ENCODE peak calls at places on chromosomes 5 and 9, in seven cellular contexts. H, M, F, I, P, O and W are unnamed samples.

GRCh38 chr5:16934669-16935068 is 1.4 kb downstream of the MYO10 start:
- DNase-seq in O (no peak), F (peak), P (no peak), M (no peak), H (no peak), I (no peak), W (no peak)

GRCh38 chr9:136059851-136060670 is 35.0 kb downstream of the NACC2 start:
- DNase-seq in I (no peak), M (peak), P (peak), O (no peak), H (no peak), F (peak), W (no peak)

GRCh38 chr5:55902696-55903095 is 51.5 kb downstream of the IL31RA start:
- DNase-seq in O (no peak), F (peak), M (no peak), H (no peak), P (no peak), I (no peak), W (no peak)

GRCh38 chr9:69785757-69786156 is 25.9 kb upstream of the PTAR1 start:
- DNase-seq in I (no peak), M (no peak), F (peak), H (no peak), P (no peak), O (no peak), W (no peak)

GRCh38 chr5:168165221-168165965 is 126.1 kb upstream of the WWC1 start:
- DNase-seq in P (peak), O (no peak), H (no peak), F (no peak), M (no peak), I (peak), W (no peak)

GRCh38 chr5:78720234-78720985 is 71.8 kb upstream of the LHFPL2 start:
- DNase-seq in P (no peak), I (no peak), O (peak), F (no peak), H (no peak), M (no peak), W (no peak)

GRCh38 chr5:66958984-66959641 is 237.5 kb downstream of the CD180 start:
- DNase-seq in I (no peak), P (peak), F (peak), H (no peak), M (peak), O (peak), W (no peak)

GRCh38 chr9:93677641-93678136 is 101.3 kb downstream of the PHF2 start:
- DNase-seq in M (no peak), I (no peak), P (peak), O (no peak), F (no peak), H (no peak), W (peak)

GRCh38 chr5:10513501-10514442 is 50.1 kb upstream of the ANKRD33B start:
- DNase-seq in P (peak), H (no peak), I (no peak), M (peak), O (no peak), F (peak), W (no peak)

GRCh38 chr5:126527892-126528291 is 67.1 kb downstream of the ALDH7A1 start:
- DNase-seq in F (peak), H (no peak), M (no peak), P (no peak), I (no peak), O (no peak), W (no peak)

GRCh38 chr5:91357012-91357634 is 26.0 kb downstream of the ARRDC3 start:
- DNase-seq in F (no peak), P (no peak), M (no peak), O (peak), I (no peak), H (no peak), W (no peak)

GRCh38 chr5:119288364-119289047 is 67.3 kb upstream of the TNFAIP8 start:
- DNase-seq in O (no peak), I (no peak), P (no peak), M (no peak), H (no peak), F (peak), W (no peak)

GRCh38 chr5:158234323-158235158 is 375.6 kb upstream of the CLINT1 start:
- DNase-seq in H (no peak), M (no peak), O (no peak), P (no peak), F (no peak), I (no peak), W (no peak)

GRCh38 chr9:107172160-107172978 is 110.7 kb upstream of the RAD23B start:
- DNase-seq in O (peak), I (peak), M (no peak), F (peak), P (peak), H (peak), W (peak)

GRCh38 chr9:99231708-99232107 is 9.6 kb downstream of the SEC61B start:
- DNase-seq in I (peak), M (no peak), P (peak), O (no peak), F (peak), H (no peak), W (no peak)

GRCh38 chr9:111992523-111992922 is 95.9 kb downstream of the UGCG start:
- DNase-seq in P (no peak), M (no peak), H (no peak), O (no peak), F (peak), I (peak), W (no peak)

GRCh38 chr9:81361311-81361710 is 328.0 kb downstream of the TLE1 start:
- DNase-seq in H (no peak), M (no peak), P (no peak), F (no peak), O (no peak), I (no peak), W (no peak)

GRCh38 chr9:13378171-13378570 is 98.7 kb upstream of the MPDZ start:
- DNase-seq in M (no peak), I (no peak), H (no peak), O (no peak), F (peak), P (no peak), W (no peak)

GRCh38 chr9:135908334-135909204 is 1.2 kb upstream of the CAMSAP1 start:
- DNase-seq in O (no peak), M (no peak), H (no peak), F (no peak), P (no peak), I (no peak), W (no peak)

GRCh38 chr9:78821126-78821822 is 524.3 kb downstream of the PSAT1 start:
- DNase-seq in M (no peak), H (no peak), I (peak), O (no peak), F (peak), P (no peak), W (no peak)

GRCh38 chr9:6715755-6716643 is 41.8 kb upstream of the KDM4C start:
- DNase-seq in F (no peak), H (peak), O (peak), I (peak), M (no peak), P (peak), W (no peak)

GRCh38 chr5:96936431-96937221 is 746 bp downstream of the LNPEP start:
- DNase-seq in O (peak), F (peak), I (peak), M (no peak), P (peak), H (peak), W (no peak)

GRCh38 chr9:36191696-36192095 is 975 bp downstream of the CLTA start:
- DNase-seq in H (no peak), M (no peak), O (no peak), P (no peak), F (no peak), I (no peak), W (no peak)

GRCh38 chr9:132147331-132147730 is 14.5 kb upstream of the NTNG2 start:
- DNase-seq in O (no peak), H (no peak), F (no peak), M (no peak), P (no peak), I (no peak), W (no peak)

GRCh38 chr5:172564187-172564586 is 76.9 kb upstream of the NEURL1B start:
- DNase-seq in H (no peak), I (peak), M (no peak), F (no peak), P (no peak), O (peak), W (no peak)

GRCh38 chr5:80761176-80761575 is 106.4 kb upstream of the DHFR start:
- DNase-seq in P (peak), I (no peak), O (no peak), F (no peak), H (no peak), M (peak), W (no peak)

GRCh38 chr5:179923422-179923821 is 15.7 kb upstream of the TBC1D9B start:
- DNase-seq in M (no peak), P (no peak), F (no peak), O (no peak), I (no peak), H (no peak), W (no peak)

GRCh38 chr9:126696091-126696763 is 82.5 kb downstream of the LMX1B start:
- DNase-seq in I (no peak), H (no peak), F (no peak), O (peak), M (no peak), P (peak), W (no peak)

GRCh38 chr5:15645776-15646175 is 145.8 kb downstream of the FBXL7 start:
- DNase-seq in O (no peak), P (no peak), M (no peak), H (no peak), I (no peak), F (no peak), W (no peak)

GRCh38 chr9:90901933-90902332 is 100.3 kb downstream of the SYK start:
- DNase-seq in I (no peak), P (no peak), O (no peak), H (no peak), M (no peak), F (no peak), W (no peak)

GRCh38 chr5:15236911-15237508 is 263.0 kb upstream of the FBXL7 start:
- DNase-seq in M (no peak), O (no peak), I (no peak), P (no peak), F (no peak), H (no peak), W (no peak)

GRCh38 chr9:135144581-135145108 is 57.2 kb downstream of the OLFM1 start:
- DNase-seq in H (no peak), O (no peak), M (no peak), I (peak), P (no peak), F (no peak), W (no peak)

GRCh38 chr5:155947394-155948062 is 379.4 kb upstream of the SGCD start:
- DNase-seq in H (no peak), I (no peak), M (peak), P (no peak), O (no peak), F (peak), W (no peak)

GRCh38 chr5:62550103-62550502 is 28.5 kb upstream of the LRRC70 start:
- DNase-seq in P (no peak), H (no peak), M (no peak), O (no peak), F (no peak), I (no peak), W (no peak)

GRCh38 chr5:170747851-170748250 is 35.7 kb upstream of the GABRP start:
- DNase-seq in P (peak), F (no peak), H (no peak), O (no peak), M (no peak), I (peak), W (no peak)

GRCh38 chr5:83645936-83646335 is 74.7 kb downstream of the HAPLN1 start:
- DNase-seq in P (no peak), O (no peak), H (no peak), F (no peak), I (no peak), M (no peak), W (no peak)

DNA sequence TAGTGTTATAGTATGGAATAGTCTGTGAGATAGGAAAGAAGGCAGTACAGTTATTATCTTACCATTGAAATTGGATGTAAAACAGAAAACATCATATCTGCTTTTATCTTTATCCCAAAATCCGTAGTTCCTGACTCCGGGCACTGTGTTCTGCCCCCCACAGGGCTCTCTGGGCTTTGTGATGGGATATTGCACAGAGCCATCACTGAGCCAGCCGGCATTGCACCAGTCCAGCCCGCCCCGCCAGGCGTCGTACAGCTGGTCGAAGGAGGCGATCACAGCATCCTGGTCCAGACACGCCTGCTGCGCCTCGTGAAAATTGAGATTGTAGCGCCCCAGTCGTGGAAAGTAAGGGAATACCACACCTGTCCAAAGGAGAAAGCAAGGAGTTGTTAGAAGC is 76.4 kb downstream of the HAPLN1 start:
- DNase-seq in I (no peak), O (no peak), H (no peak), F (no peak), M (no peak), P (no peak), W (no peak)
- TF ChIP-seq CTCF in I (no peak), O (no peak), H (no peak), F (no peak), M (no peak), P (no peak), W (no peak)

GRCh38 chr5:101590384-101590783 is 687.3 kb upstream of the ST8SIA4 start:
- DNase-seq in M (no peak), O (no peak), P (peak), I (peak), F (no peak), H (no peak), W (no peak)
- TF ChIP-seq CTCF in M (peak), O (peak), P (peak), I (peak), F (no peak), H (no peak), W (no peak)

DNA sequence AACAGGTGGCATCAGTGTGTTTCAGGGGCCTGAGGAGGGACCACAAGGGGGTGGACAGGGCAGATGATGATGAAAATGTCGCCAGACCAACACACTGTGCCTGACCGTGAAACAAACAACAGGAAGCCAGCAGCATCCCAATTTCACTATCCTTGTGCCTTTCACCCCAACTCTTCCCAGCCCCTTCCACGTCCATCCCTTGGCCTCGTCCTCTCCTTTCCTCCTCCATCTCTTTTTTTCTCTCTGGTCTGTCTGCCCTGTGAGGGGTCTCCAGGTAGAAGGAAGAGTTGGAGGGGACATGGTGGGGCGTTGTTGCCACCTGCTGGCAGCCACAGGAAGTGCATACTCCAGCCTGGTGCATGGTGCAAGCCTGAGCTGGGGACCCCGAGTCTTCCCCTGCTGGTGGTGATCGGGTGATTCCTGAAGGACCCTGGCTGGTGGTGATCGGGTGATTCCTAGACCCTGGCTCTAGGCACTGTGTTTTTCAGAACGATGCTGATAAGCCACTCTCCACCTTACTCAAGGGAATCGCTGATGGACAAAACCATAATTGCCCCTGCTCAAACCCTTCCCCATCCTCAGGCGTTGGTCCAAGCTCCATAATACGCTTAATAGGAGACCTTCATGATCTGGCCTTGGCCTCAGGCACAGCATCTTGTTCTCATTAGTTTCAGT is 21.7 kb upstream of the NSD1 start:
- DNase-seq in P (peak), F (peak), H (peak), I (peak), O (peak), M (no peak), W (peak)
- TF ChIP-seq CTCF in P (peak), F (peak), H (peak), I (peak), O (peak), M (peak), W (peak)

DNA sequence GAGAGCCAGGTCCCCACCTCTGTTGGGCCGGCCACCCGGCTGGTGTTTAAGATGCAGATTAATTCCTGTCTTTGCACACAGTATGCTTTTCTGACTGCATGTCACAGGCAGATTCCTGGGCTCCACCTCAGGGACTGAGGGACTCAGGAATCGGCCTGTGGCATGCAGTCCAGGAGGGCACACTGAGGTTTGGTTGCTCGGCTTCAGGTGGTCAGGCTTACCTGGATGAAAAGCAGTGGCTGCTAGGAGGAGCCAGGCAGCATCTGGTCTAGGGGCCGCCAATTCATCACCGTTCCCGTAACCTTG is 1.1 kb downstream of the WDR5 start:
- DNase-seq in P (no peak), I (no peak), F (no peak), O (no peak), H (no peak), M (no peak), W (no peak)
- TF ChIP-seq CTCF in P (no peak), I (no peak), F (no peak), O (no peak), H (no peak), M (no peak), W (no peak)

GRCh38 chr9:96199006-96199405 is 103.0 kb downstream of the HSD17B3 start:
- DNase-seq in M (no peak), I (no peak), O (no peak), P (no peak), H (no peak), F (no peak), W (no peak)

GRCh38 chr9:96203867-96204412 is 98.0 kb downstream of the HSD17B3 start:
- DNase-seq in F (no peak), H (peak), O (no peak), M (no peak), P (no peak), I (no peak), W (no peak)

GRCh38 chr9:96202971-96203780 is 98.8 kb downstream of the HSD17B3 start:
- DNase-seq in P (no peak), H (no peak), I (no peak), O (no peak), F (no peak), M (no peak), W (no peak)

GRCh38 chr9:96204853-96205252 is 97.1 kb downstream of the HSD17B3 start:
- DNase-seq in H (no peak), O (no peak), I (no peak), P (no peak), M (no peak), F (no peak), W (no peak)

GRCh38 chr9:96201140-96201539 is 100.8 kb downstream of the HSD17B3 start:
- DNase-seq in I (no peak), F (no peak), P (no peak), O (no peak), M (no peak), H (no peak), W (no peak)
- TF ChIP-seq CTCF in I (no peak), F (no peak), P (no peak), O (no peak), M (no peak), H (no peak), W (no peak)

GRCh38 chr9:4798281-4798680 is 5.5 kb downstream of the RCL1 start:
- DNase-seq in O (no peak), I (no peak), P (no peak), F (no peak), H (no peak), M (no peak), W (no peak)

GRCh38 chr9:4796530-4796929 is 3.8 kb downstream of the RCL1 start:
- DNase-seq in M (no peak), I (no peak), O (no peak), H (no peak), F (no peak), P (no peak), W (no peak)

GRCh38 chr9:4793412-4794005 is 765 bp downstream of the RCL1 start:
- DNase-seq in O (no peak), M (peak), H (no peak), P (no peak), F (peak), I (no peak), W (no peak)

GRCh38 chr9:4799775-4800174 is 7.0 kb downstream of the RCL1 start:
- DNase-seq in O (no peak), F (no peak), I (no peak), P (no peak), M (no peak), H (no peak), W (no peak)

DNA sequence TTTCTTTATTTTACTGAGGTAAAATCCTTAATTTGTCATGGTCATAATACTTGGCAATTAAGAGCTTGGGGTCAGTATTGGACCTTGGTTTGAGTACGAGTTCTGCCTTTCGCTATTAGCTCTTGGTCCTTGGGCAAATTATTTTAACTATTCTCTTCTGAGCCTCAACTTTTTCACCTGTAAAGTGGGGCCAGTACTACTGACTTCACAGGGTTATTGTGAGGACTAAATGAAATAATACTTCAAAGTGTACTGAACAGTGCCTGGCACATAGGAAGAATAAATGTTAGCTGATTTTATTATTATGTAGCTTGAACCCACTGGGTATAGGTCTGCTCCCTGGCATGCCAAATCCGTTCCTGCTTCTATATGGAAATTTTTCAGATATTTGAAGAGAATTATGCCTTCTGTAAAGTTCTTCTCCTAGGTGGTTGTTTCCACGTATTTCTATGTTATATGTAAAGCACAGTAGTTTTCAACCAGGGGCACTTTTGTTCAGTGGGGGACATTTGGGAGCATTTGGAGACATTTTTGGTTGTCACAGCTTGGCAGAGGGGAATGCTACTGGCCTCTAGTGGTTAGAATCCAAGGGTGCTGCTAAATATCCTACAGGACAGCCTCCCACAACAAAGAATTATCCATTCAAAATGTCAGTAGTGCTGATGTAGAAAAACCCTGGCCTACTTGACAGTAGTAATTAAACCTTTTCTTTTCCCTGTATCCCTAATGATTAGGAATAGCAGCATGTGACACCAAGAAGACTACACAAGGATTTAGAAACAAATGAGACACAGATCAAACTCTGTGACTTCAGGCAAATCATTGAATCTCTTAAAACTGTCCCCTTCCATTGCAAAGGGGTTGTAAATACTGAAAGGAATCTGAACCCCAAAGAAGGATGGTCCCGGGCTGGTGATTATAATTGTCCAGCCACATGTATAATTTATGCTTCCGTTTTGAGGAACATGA is 4.5 kb downstream of the RCL1 start:
- DNase-seq in M (no peak), O (no peak), F (peak), I (peak), P (peak), H (no peak), W (no peak)
- TF ChIP-seq CTCF in M (peak), O (peak), F (peak), I (peak), P (peak), H (peak), W (no peak)